ENCODE peak calls at places on chromosome 18, in four cellular contexts. One of them, this sample, is unnamed.

GRCh38 chr18:55907352-55908045 is 319.5 kb upstream of the TCF4 start:
- DNase-seq in astrocyte of the spinal cord: peak
- DNase-seq in osteoblast: no peak
- DNase-seq in cardiac fibroblast: peak
- DNase-seq in this sample: no peak

GRCh38 chr18:61908661-61909060 is 15.9 kb upstream of the RNF152 start:
- DNase-seq in astrocyte of the spinal cord: no peak
- DNase-seq in osteoblast: no peak
- DNase-seq in cardiac fibroblast: no peak
- DNase-seq in this sample: no peak

GRCh38 chr18:34647251-34647650 is 62.8 kb upstream of the DTNA start:
- DNase-seq in astrocyte of the spinal cord: no peak
- DNase-seq in osteoblast: peak
- DNase-seq in cardiac fibroblast: no peak
- DNase-seq in this sample: no peak

GRCh38 chr18:13067966-13068365 is 76.8 kb downstream of the CEP192 start:
- DNase-seq in astrocyte of the spinal cord: no peak
- DNase-seq in osteoblast: no peak
- DNase-seq in cardiac fibroblast: no peak
- DNase-seq in this sample: no peak

GRCh38 chr18:34639662-34640061 is 70.4 kb upstream of the DTNA start:
- DNase-seq in astrocyte of the spinal cord: no peak
- DNase-seq in osteoblast: no peak
- DNase-seq in cardiac fibroblast: no peak
- DNase-seq in this sample: no peak

GRCh38 chr18:74724186-74724585 is 126.5 kb downstream of the ZNF407 start:
- DNase-seq in astrocyte of the spinal cord: no peak
- DNase-seq in osteoblast: no peak
- DNase-seq in cardiac fibroblast: peak
- DNase-seq in this sample: no peak

GRCh38 chr18:43574974-43575373 is 297.7 kb upstream of the SYT4 start:
- DNase-seq in astrocyte of the spinal cord: no peak
- DNase-seq in osteoblast: no peak
- DNase-seq in cardiac fibroblast: no peak
- DNase-seq in this sample: no peak

GRCh38 chr18:22543764-22544163 is 126.0 kb upstream of the CTAGE1 start:
- DNase-seq in astrocyte of the spinal cord: no peak
- DNase-seq in osteoblast: no peak
- DNase-seq in cardiac fibroblast: peak
- DNase-seq in this sample: no peak

GRCh38 chr18:9804517-9805104 is 81.2 kb upstream of the TXNDC2 start:
- DNase-seq in astrocyte of the spinal cord: no peak
- DNase-seq in osteoblast: no peak
- DNase-seq in cardiac fibroblast: peak
- DNase-seq in this sample: no peak

GRCh38 chr18:68480196-68480595 is 234.7 kb downstream of the TMX3 start:
- DNase-seq in astrocyte of the spinal cord: no peak
- DNase-seq in osteoblast: no peak
- DNase-seq in cardiac fibroblast: peak
- DNase-seq in this sample: no peak

GRCh38 chr18:32920796-32921787 is 148.3 kb upstream of the KLHL14 start:
- DNase-seq in astrocyte of the spinal cord: peak
- DNase-seq in osteoblast: peak
- DNase-seq in cardiac fibroblast: peak
- DNase-seq in this sample: no peak

GRCh38 chr18:59265246-59266018 is 7.8 kb downstream of the RAX start:
- DNase-seq in astrocyte of the spinal cord: no peak
- DNase-seq in osteoblast: peak
- DNase-seq in cardiac fibroblast: no peak
- DNase-seq in this sample: peak

GRCh38 chr18:31609886-31610646 is 18.4 kb downstream of the TTR start:
- DNase-seq in astrocyte of the spinal cord: no peak
- DNase-seq in osteoblast: no peak
- DNase-seq in cardiac fibroblast: no peak
- DNase-seq in this sample: no peak

GRCh38 chr18:31612124-31612523 is 20.4 kb downstream of the TTR start:
- DNase-seq in astrocyte of the spinal cord: no peak
- DNase-seq in osteoblast: no peak
- DNase-seq in cardiac fibroblast: no peak
- DNase-seq in this sample: no peak

GRCh38 chr18:31614044-31614443 is 22.4 kb downstream of the TTR start:
- DNase-seq in astrocyte of the spinal cord: no peak
- DNase-seq in osteoblast: no peak
- DNase-seq in cardiac fibroblast: no peak
- DNase-seq in this sample: no peak

GRCh38 chr18:31611511-31611910 is 19.8 kb downstream of the TTR start:
- DNase-seq in astrocyte of the spinal cord: no peak
- DNase-seq in osteoblast: no peak
- DNase-seq in cardiac fibroblast: no peak
- DNase-seq in this sample: no peak

DNA sequence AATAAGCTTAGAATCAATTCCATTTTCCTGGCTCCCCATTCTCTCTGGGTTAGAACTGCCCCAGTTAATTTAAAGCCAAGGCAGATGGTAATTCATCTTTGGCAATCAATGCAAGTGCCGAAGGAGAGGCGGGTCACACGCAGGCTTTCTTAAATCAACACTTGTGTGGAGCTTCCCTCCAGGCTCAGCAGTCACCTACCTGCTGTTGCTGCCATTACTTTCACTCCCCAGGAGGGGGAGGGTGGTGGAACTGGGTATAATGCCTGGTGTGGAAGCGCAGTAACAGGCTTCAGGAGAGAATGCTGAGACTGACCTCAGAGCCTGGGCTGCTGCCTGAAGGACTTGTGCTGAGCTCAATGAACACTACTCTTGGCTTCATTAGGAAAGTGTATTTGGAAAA is 19.2 kb downstream of the TTR start:
- DNase-seq in astrocyte of the spinal cord: peak
- DNase-seq in osteoblast: no peak
- DNase-seq in cardiac fibroblast: peak
- DNase-seq in this sample: no peak
- TF ChIP-seq CTCF in astrocyte of the spinal cord: peak
- TF ChIP-seq CTCF in osteoblast: peak
- TF ChIP-seq CTCF in cardiac fibroblast: peak
- TF ChIP-seq CTCF in this sample: no peak

GRCh38 chr18:63422862-63423304 is 607 bp upstream of the VPS4B start:
- DNase-seq in astrocyte of the spinal cord: no peak
- DNase-seq in osteoblast: peak
- DNase-seq in cardiac fibroblast: no peak
- DNase-seq in this sample: no peak
- TF ChIP-seq CTCF in astrocyte of the spinal cord: no peak
- TF ChIP-seq CTCF in osteoblast: no peak
- TF ChIP-seq CTCF in cardiac fibroblast: no peak
- TF ChIP-seq CTCF in this sample: no peak

DNA sequence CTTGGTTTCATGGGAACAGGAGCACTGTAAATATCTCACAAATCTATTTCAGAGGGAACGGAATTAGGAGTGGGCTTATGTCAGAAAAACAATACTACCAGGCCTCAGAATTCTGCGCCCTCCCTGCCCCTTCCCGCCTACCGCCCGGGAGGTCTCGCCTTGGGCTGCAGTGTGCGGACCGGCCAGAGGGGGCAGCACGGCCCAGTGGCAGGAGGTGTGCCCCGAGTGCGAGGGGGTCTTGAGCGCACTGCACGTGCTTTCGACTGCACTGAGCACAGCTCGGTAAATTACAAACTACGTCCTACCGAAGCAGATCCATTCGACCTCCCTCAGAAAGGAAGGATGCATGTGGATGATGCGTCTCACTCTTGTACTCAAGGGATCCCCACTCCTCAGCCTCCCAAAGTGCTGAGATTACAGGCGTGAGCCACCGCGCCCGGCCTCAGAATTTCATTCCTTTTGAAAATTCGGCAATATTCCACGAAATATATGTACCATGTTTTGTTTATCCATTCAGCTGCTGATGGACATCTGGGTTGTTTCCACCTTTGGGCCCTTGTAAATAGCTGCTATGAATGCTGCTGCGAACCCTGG is 297.0 kb downstream of the BCL2 start:
- DNase-seq in astrocyte of the spinal cord: no peak
- DNase-seq in osteoblast: peak
- DNase-seq in cardiac fibroblast: no peak
- DNase-seq in this sample: no peak
- TF ChIP-seq CTCF in astrocyte of the spinal cord: peak
- TF ChIP-seq CTCF in osteoblast: peak
- TF ChIP-seq CTCF in cardiac fibroblast: peak
- TF ChIP-seq CTCF in this sample: peak

DNA sequence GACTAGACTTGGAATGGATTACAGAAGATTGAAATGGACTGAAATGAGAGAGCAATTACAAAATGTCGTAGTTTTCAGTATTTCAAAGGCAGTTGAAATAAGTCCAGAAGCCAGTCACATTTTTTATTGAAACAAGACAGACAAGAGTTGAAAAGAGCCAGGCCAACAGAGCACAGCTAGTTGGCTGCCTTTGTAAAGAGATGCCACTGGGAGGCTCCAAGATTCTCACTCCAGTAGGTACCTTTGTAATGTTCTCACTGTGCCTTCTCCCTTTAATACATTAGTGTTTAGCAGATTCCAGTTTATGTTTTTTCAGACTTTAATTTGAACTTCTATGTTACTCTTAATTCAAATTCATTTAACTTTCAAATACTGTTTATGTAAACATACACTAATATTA is 234.8 kb downstream of the DSEL start:
- DNase-seq in astrocyte of the spinal cord: no peak
- DNase-seq in osteoblast: peak
- DNase-seq in cardiac fibroblast: peak
- DNase-seq in this sample: no peak
- TF ChIP-seq CTCF in astrocyte of the spinal cord: no peak
- TF ChIP-seq CTCF in osteoblast: no peak
- TF ChIP-seq CTCF in cardiac fibroblast: no peak
- TF ChIP-seq CTCF in this sample: no peak

DNA sequence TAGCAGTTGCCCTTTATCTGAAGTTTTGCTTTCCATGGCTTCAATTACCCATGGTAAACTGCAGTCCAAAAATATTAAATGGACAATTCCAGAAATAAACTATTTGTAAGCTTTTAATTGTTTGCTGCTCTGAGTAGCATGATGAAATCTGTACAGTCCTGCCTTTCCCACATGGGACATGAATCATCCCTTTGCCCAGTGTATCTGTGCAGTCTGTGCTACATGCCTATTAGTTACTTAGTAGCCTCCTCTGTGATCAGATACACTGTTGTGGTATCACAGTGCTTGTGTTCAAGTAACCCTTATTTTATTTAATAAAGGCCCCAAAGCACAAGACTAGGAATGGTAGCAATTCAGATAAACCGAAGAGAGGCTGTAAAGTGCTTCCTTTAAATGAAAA is 810.6 kb upstream of the PIK3C3 start:
- DNase-seq in astrocyte of the spinal cord: peak
- DNase-seq in osteoblast: no peak
- DNase-seq in cardiac fibroblast: peak
- DNase-seq in this sample: no peak
- TF ChIP-seq CTCF in astrocyte of the spinal cord: no peak
- TF ChIP-seq CTCF in osteoblast: no peak
- TF ChIP-seq CTCF in cardiac fibroblast: no peak
- TF ChIP-seq CTCF in this sample: no peak

DNA sequence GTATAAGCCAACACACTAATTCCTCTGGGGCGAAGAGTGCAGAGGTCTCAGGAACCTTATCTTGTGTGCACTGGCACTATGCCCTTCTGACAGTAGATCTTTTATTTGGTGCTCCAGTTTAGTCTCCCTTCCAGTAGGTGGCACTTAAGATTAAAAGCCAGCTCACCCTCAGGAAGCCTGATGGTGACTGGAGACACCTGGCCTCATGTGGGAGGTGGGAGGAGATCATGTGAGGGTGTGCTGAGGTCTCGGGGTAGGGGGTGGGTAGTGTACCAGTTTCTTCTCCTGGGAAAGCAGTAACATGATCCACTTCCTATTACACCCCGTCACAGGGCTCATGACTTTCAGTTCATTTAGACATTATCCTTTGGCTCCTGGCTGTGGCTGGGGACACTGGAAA is 654.9 kb downstream of the ADCYAP1 start:
- DNase-seq in astrocyte of the spinal cord: no peak
- DNase-seq in osteoblast: peak
- DNase-seq in cardiac fibroblast: no peak
- DNase-seq in this sample: no peak
- TF ChIP-seq CTCF in astrocyte of the spinal cord: no peak
- TF ChIP-seq CTCF in osteoblast: no peak
- TF ChIP-seq CTCF in cardiac fibroblast: no peak
- TF ChIP-seq CTCF in this sample: no peak

GRCh38 chr18:3773303-3773702 is 323.3 kb downstream of the TGIF1 start:
- DNase-seq in astrocyte of the spinal cord: no peak
- DNase-seq in osteoblast: no peak
- DNase-seq in cardiac fibroblast: no peak
- DNase-seq in this sample: no peak
- TF ChIP-seq CTCF in astrocyte of the spinal cord: no peak
- TF ChIP-seq CTCF in osteoblast: no peak
- TF ChIP-seq CTCF in cardiac fibroblast: peak
- TF ChIP-seq CTCF in this sample: no peak

GRCh38 chr18:35711227-35711626 is 129.7 kb downstream of the GALNT1 start:
- DNase-seq in astrocyte of the spinal cord: no peak
- DNase-seq in osteoblast: no peak
- DNase-seq in cardiac fibroblast: no peak
- DNase-seq in this sample: no peak

GRCh38 chr18:35716169-35716831 is 134.8 kb downstream of the GALNT1 start:
- DNase-seq in astrocyte of the spinal cord: no peak
- DNase-seq in osteoblast: no peak
- DNase-seq in cardiac fibroblast: no peak
- DNase-seq in this sample: no peak

GRCh38 chr18:35714539-35714938 is 133.0 kb downstream of the GALNT1 start:
- DNase-seq in astrocyte of the spinal cord: no peak
- DNase-seq in osteoblast: no peak
- DNase-seq in cardiac fibroblast: no peak
- DNase-seq in this sample: no peak

GRCh38 chr18:35715139-35715538 is 133.6 kb downstream of the GALNT1 start:
- DNase-seq in astrocyte of the spinal cord: no peak
- DNase-seq in osteoblast: no peak
- DNase-seq in cardiac fibroblast: no peak
- DNase-seq in this sample: no peak

GRCh38 chr18:35713545-35713944 is 132.0 kb downstream of the GALNT1 start:
- DNase-seq in astrocyte of the spinal cord: peak
- DNase-seq in osteoblast: no peak
- DNase-seq in cardiac fibroblast: peak
- DNase-seq in this sample: no peak
- TF ChIP-seq CTCF in astrocyte of the spinal cord: no peak
- TF ChIP-seq CTCF in osteoblast: no peak
- TF ChIP-seq CTCF in cardiac fibroblast: no peak
- TF ChIP-seq CTCF in this sample: no peak

This sample was measured in GM13977.